ENCODE peak calls at places on chromosomes 7 and 10, in seven cellular contexts. One of them, this sample, is unnamed.

GRCh38 chr10:36224431-36224985 is 582.4 kb upstream of the FZD8 start:
- DNase-seq in astrocyte of the cerebellum: no peak
- DNase-seq in CD8-positive, alpha-beta T cell: no peak
- DNase-seq in cardiac fibroblast: peak
- DNase-seq in fibroblast of the aortic adventitia: peak
- DNase-seq in fibroblast of pulmonary artery: peak
- DNase-seq in epithelial cell of proximal tubule: no peak
- DNase-seq in this sample: no peak

GRCh38 chr7:156237614-156238013 is 403.0 kb upstream of the RNF32 start:
- DNase-seq in fibroblast of pulmonary artery: no peak
- DNase-seq in CD8-positive, alpha-beta T cell: no peak
- DNase-seq in epithelial cell of proximal tubule: no peak
- DNase-seq in fibroblast of the aortic adventitia: no peak
- DNase-seq in cardiac fibroblast: no peak
- DNase-seq in astrocyte of the cerebellum: no peak
- DNase-seq in this sample: no peak

GRCh38 chr7:41540601-41541000 is 162.3 kb downstream of the INHBA start:
- DNase-seq in astrocyte of the cerebellum: no peak
- DNase-seq in CD8-positive, alpha-beta T cell: no peak
- DNase-seq in fibroblast of the aortic adventitia: no peak
- DNase-seq in epithelial cell of proximal tubule: no peak
- DNase-seq in cardiac fibroblast: no peak
- DNase-seq in fibroblast of pulmonary artery: no peak
- DNase-seq in this sample: no peak

GRCh38 chr10:12875100-12875499 is 126.4 kb downstream of the CCDC3 start:
- DNase-seq in astrocyte of the cerebellum: no peak
- DNase-seq in cardiac fibroblast: peak
- DNase-seq in fibroblast of pulmonary artery: peak
- DNase-seq in epithelial cell of proximal tubule: no peak
- DNase-seq in fibroblast of the aortic adventitia: peak
- DNase-seq in CD8-positive, alpha-beta T cell: no peak
- DNase-seq in this sample: no peak

GRCh38 chr7:128917061-128917460 is 6.6 kb upstream of the KCP start:
- DNase-seq in CD8-positive, alpha-beta T cell: no peak
- DNase-seq in fibroblast of the aortic adventitia: no peak
- DNase-seq in cardiac fibroblast: no peak
- DNase-seq in astrocyte of the cerebellum: no peak
- DNase-seq in epithelial cell of proximal tubule: no peak
- DNase-seq in fibroblast of pulmonary artery: no peak
- DNase-seq in this sample: no peak

GRCh38 chr10:97898429-97898828 is 48.8 kb downstream of the GOLGA7B start:
- DNase-seq in astrocyte of the cerebellum: no peak
- DNase-seq in cardiac fibroblast: peak
- DNase-seq in fibroblast of pulmonary artery: peak
- DNase-seq in fibroblast of the aortic adventitia: no peak
- DNase-seq in CD8-positive, alpha-beta T cell: no peak
- DNase-seq in epithelial cell of proximal tubule: no peak
- DNase-seq in this sample: no peak

GRCh38 chr7:22660293-22660692 is 66.7 kb upstream of the IL6 start:
- DNase-seq in CD8-positive, alpha-beta T cell: no peak
- DNase-seq in fibroblast of pulmonary artery: no peak
- DNase-seq in fibroblast of the aortic adventitia: no peak
- DNase-seq in cardiac fibroblast: no peak
- DNase-seq in epithelial cell of proximal tubule: no peak
- DNase-seq in astrocyte of the cerebellum: no peak
- DNase-seq in this sample: no peak

GRCh38 chr7:16986775-16987174 is 105.0 kb upstream of the AGR3 start:
- DNase-seq in epithelial cell of proximal tubule: no peak
- DNase-seq in cardiac fibroblast: no peak
- DNase-seq in fibroblast of pulmonary artery: no peak
- DNase-seq in fibroblast of the aortic adventitia: no peak
- DNase-seq in astrocyte of the cerebellum: no peak
- DNase-seq in CD8-positive, alpha-beta T cell: no peak
- DNase-seq in this sample: no peak

GRCh38 chr10:124012991-124013390 is 80.4 kb downstream of the CHST15 start:
- DNase-seq in astrocyte of the cerebellum: no peak
- DNase-seq in CD8-positive, alpha-beta T cell: no peak
- DNase-seq in epithelial cell of proximal tubule: no peak
- DNase-seq in fibroblast of the aortic adventitia: no peak
- DNase-seq in cardiac fibroblast: no peak
- DNase-seq in fibroblast of pulmonary artery: no peak
- DNase-seq in this sample: no peak

GRCh38 chr10:48574322-48574796 is 30.5 kb downstream of the ARHGAP22 start:
- DNase-seq in CD8-positive, alpha-beta T cell: no peak
- DNase-seq in epithelial cell of proximal tubule: no peak
- DNase-seq in fibroblast of pulmonary artery: no peak
- DNase-seq in astrocyte of the cerebellum: no peak
- DNase-seq in fibroblast of the aortic adventitia: no peak
- DNase-seq in cardiac fibroblast: no peak
- DNase-seq in this sample: no peak

GRCh38 chr7:77281780-77282478 is 82.3 kb upstream of the FGL2 start:
- DNase-seq in astrocyte of the cerebellum: no peak
- DNase-seq in fibroblast of the aortic adventitia: peak
- DNase-seq in cardiac fibroblast: peak
- DNase-seq in CD8-positive, alpha-beta T cell: no peak
- DNase-seq in fibroblast of pulmonary artery: no peak
- DNase-seq in epithelial cell of proximal tubule: no peak
- DNase-seq in this sample: no peak

GRCh38 chr7:130695840-130696239 is 9.5 kb upstream of the TSGA13 start:
- DNase-seq in fibroblast of the aortic adventitia: peak
- DNase-seq in cardiac fibroblast: peak
- DNase-seq in epithelial cell of proximal tubule: no peak
- DNase-seq in CD8-positive, alpha-beta T cell: no peak
- DNase-seq in fibroblast of pulmonary artery: peak
- DNase-seq in astrocyte of the cerebellum: peak
- DNase-seq in this sample: no peak

GRCh38 chr10:106086391-106086790 is 1078.1 kb downstream of the SORCS1 start:
- DNase-seq in CD8-positive, alpha-beta T cell: no peak
- DNase-seq in fibroblast of the aortic adventitia: no peak
- DNase-seq in astrocyte of the cerebellum: no peak
- DNase-seq in epithelial cell of proximal tubule: no peak
- DNase-seq in cardiac fibroblast: no peak
- DNase-seq in fibroblast of pulmonary artery: no peak
- DNase-seq in this sample: no peak

GRCh38 chr10:3442451-3442990 is 269.9 kb upstream of the PITRM1 start:
- DNase-seq in fibroblast of the aortic adventitia: no peak
- DNase-seq in cardiac fibroblast: no peak
- DNase-seq in CD8-positive, alpha-beta T cell: no peak
- DNase-seq in astrocyte of the cerebellum: no peak
- DNase-seq in fibroblast of pulmonary artery: no peak
- DNase-seq in epithelial cell of proximal tubule: no peak
- DNase-seq in this sample: no peak

GRCh38 chr7:150374472-150374871 is 4.7 kb upstream of the ZNF775 start:
- DNase-seq in epithelial cell of proximal tubule: no peak
- DNase-seq in cardiac fibroblast: no peak
- DNase-seq in fibroblast of the aortic adventitia: no peak
- DNase-seq in CD8-positive, alpha-beta T cell: no peak
- DNase-seq in astrocyte of the cerebellum: no peak
- DNase-seq in fibroblast of pulmonary artery: no peak
- DNase-seq in this sample: no peak
- H3K4me3 ChIP-seq in epithelial cell of proximal tubule: no peak
- H3K4me3 ChIP-seq in cardiac fibroblast: no peak
- H3K4me3 ChIP-seq in fibroblast of the aortic adventitia: no peak
- H3K4me3 ChIP-seq in CD8-positive, alpha-beta T cell: no peak
- H3K4me3 ChIP-seq in astrocyte of the cerebellum: no peak
- H3K4me3 ChIP-seq in fibroblast of pulmonary artery: no peak
- H3K4me3 ChIP-seq in this sample: no peak

GRCh38 chr10:29908977-29909376 is 150.4 kb downstream of the JCAD start:
- DNase-seq in cardiac fibroblast: no peak
- DNase-seq in epithelial cell of proximal tubule: no peak
- DNase-seq in CD8-positive, alpha-beta T cell: peak
- DNase-seq in fibroblast of the aortic adventitia: no peak
- DNase-seq in fibroblast of pulmonary artery: peak
- DNase-seq in astrocyte of the cerebellum: no peak
- DNase-seq in this sample: no peak
- H3K4me3 ChIP-seq in cardiac fibroblast: no peak
- H3K4me3 ChIP-seq in epithelial cell of proximal tubule: no peak
- H3K4me3 ChIP-seq in CD8-positive, alpha-beta T cell: no peak
- H3K4me3 ChIP-seq in fibroblast of the aortic adventitia: no peak
- H3K4me3 ChIP-seq in fibroblast of pulmonary artery: no peak
- H3K4me3 ChIP-seq in astrocyte of the cerebellum: no peak
- H3K4me3 ChIP-seq in this sample: no peak

DNA sequence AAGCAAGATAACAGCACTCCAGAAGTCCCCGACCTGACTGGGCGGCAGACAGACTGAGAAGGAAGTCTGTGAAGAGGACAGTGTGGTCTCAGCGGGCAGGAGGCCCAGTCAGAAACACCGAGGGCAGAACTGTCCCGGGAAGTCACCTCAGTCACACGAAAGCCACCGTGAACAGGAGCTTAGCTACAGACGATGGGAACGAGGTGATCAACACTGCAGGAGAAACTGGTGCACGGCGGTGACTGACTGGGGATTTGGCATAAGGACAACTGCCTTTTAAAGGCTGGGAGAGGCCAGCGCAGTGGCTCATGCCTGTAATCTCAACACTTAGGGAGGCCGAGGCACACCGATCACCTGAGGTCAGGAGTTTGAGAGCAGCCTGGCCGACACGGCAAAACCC is 217.8 kb downstream of the PTPRN2 start:
- DNase-seq in cardiac fibroblast: no peak
- DNase-seq in CD8-positive, alpha-beta T cell: no peak
- DNase-seq in astrocyte of the cerebellum: no peak
- DNase-seq in fibroblast of pulmonary artery: no peak
- DNase-seq in epithelial cell of proximal tubule: no peak
- DNase-seq in fibroblast of the aortic adventitia: no peak
- DNase-seq in this sample: no peak
- H3K4me3 ChIP-seq in cardiac fibroblast: no peak
- H3K4me3 ChIP-seq in CD8-positive, alpha-beta T cell: no peak
- H3K4me3 ChIP-seq in astrocyte of the cerebellum: no peak
- H3K4me3 ChIP-seq in fibroblast of pulmonary artery: no peak
- H3K4me3 ChIP-seq in epithelial cell of proximal tubule: no peak
- H3K4me3 ChIP-seq in fibroblast of the aortic adventitia: no peak
- H3K4me3 ChIP-seq in this sample: no peak

GRCh38 chr7:97026705-97027426 is 2.2 kb upstream of the DLX5 start:
- DNase-seq in epithelial cell of proximal tubule: no peak
- DNase-seq in cardiac fibroblast: no peak
- DNase-seq in astrocyte of the cerebellum: no peak
- DNase-seq in fibroblast of the aortic adventitia: no peak
- DNase-seq in fibroblast of pulmonary artery: no peak
- DNase-seq in CD8-positive, alpha-beta T cell: no peak
- DNase-seq in this sample: no peak
- H3K4me3 ChIP-seq in epithelial cell of proximal tubule: peak
- H3K4me3 ChIP-seq in cardiac fibroblast: peak
- H3K4me3 ChIP-seq in astrocyte of the cerebellum: peak
- H3K4me3 ChIP-seq in fibroblast of the aortic adventitia: peak
- H3K4me3 ChIP-seq in fibroblast of pulmonary artery: peak
- H3K4me3 ChIP-seq in CD8-positive, alpha-beta T cell: peak
- H3K4me3 ChIP-seq in this sample: no peak